ENCODE peak calls at places on chromosome 17, in ten cellular contexts. F is Panc1, U is sigmoid colon, P is esophagus muscularis mucosa, A is transverse colon, W is HepG2, R is prostate gland, Y is K562, T is GM23338, D is upper lobe of left lung. Q is an unnamed sample.
A peak's percentile ranks its signal among the peaks of the same experiment; 100 is the strongest.

GRCh38 chr17:74616696-74617095 is 6.8 kb downstream of the CD300E start:
- DNase-seq in Y (no peak), W (no peak), R (no peak), T (no peak), D (no peak), P (no peak), F (no peak), U (no peak), A (no peak), Q (no peak)

GRCh38 chr17:27294689-27295630 is 1.0 kb downstream of the WSB1 start:
- DNase-seq in W (peak; percentile 31), A (peak; percentile 76), P (peak; percentile 94), Y (peak; percentile 38), D (no peak), R (peak; percentile 79), T (peak; percentile 87), F (peak; percentile 41), U (peak; percentile 89), Q (peak; percentile 76)

GRCh38 chr17:15409721-15410247 is 57.6 kb downstream of the CDRT4 start:
- DNase-seq in P (no peak), A (peak; percentile 21), D (peak; percentile 82), Y (no peak), W (no peak), U (peak; percentile 83), F (no peak), T (no peak), R (no peak), Q (peak; percentile 82)

GRCh38 chr17:6843241-6843890 is 11.8 kb upstream of the TEKT1 start:
- DNase-seq in F (peak; percentile 25), R (no peak), A (no peak), W (peak; percentile 54), Y (peak; percentile 18), U (no peak), P (no peak), D (no peak), T (peak; percentile 80), Q (no peak)

GRCh38 chr17:40301315-40301714 is 7.7 kb upstream of the RARA start:
- DNase-seq in A (peak; percentile 43), W (no peak), D (no peak), R (peak; percentile 64), T (peak; percentile 64), Y (no peak), P (no peak), U (no peak), F (no peak), Q (no peak)

GRCh38 chr17:55783684-55784245 is 32.9 kb downstream of the PCTP start:
- DNase-seq in T (no peak), U (peak; percentile 88), F (no peak), W (no peak), A (peak; percentile 46), Y (no peak), D (peak; percentile 39), P (peak; percentile 95), R (no peak), Q (no peak)

GRCh38 chr17:36777118-36777517 is 160.2 kb upstream of the LHX1 start:
- DNase-seq in U (no peak), T (peak; percentile 78), A (no peak), Y (peak; percentile 50), F (no peak), D (no peak), P (no peak), W (no peak), R (no peak), Q (no peak)

GRCh38 chr17:11768106-11768505 is 169.8 kb downstream of the DNAH9 start:
- DNase-seq in D (peak; percentile 60), T (no peak), W (no peak), F (no peak), Y (no peak), P (peak; percentile 78), R (no peak), U (no peak), A (no peak), Q (no peak)

GRCh38 chr17:42780816-42781638 is 617 bp downstream of the WNK4 start:
- DNase-seq in T (peak; percentile 46), W (no peak), U (no peak), Y (no peak), F (no peak), P (no peak), R (no peak), D (peak; percentile 56), A (no peak), Q (no peak)

GRCh38 chr17:81396722-81397313 is 1.6 kb downstream of the BAHCC1 start:
- DNase-seq in W (no peak), P (no peak), F (no peak), R (no peak), U (no peak), D (peak; percentile 92), Y (no peak), T (peak; percentile 85), A (no peak), Q (no peak)

GRCh38 chr17:77995146-77995852 is 36.8 kb downstream of the TNRC6C start:
- DNase-seq in T (no peak), F (no peak), W (no peak), D (no peak), A (no peak), R (no peak), Y (no peak), U (no peak), P (no peak), Q (no peak)

GRCh38 chr17:57708401-57708800 is 36.7 kb downstream of the CCDC182 start:
- DNase-seq in D (no peak), F (no peak), R (no peak), U (no peak), P (no peak), Y (no peak), T (peak; percentile 32), W (no peak), A (no peak), Q (no peak)
- H3K4me3 ChIP-seq in D (no peak overlapping the region), F (no peak overlapping the region), R (no peak overlapping the region), U (no peak overlapping the region), P (no peak overlapping the region), Y (no peak overlapping the region), T (peak overlapping the region; percentile 41), W (no peak overlapping the region), A (no peak overlapping the region), Q (no peak overlapping the region)

DNA sequence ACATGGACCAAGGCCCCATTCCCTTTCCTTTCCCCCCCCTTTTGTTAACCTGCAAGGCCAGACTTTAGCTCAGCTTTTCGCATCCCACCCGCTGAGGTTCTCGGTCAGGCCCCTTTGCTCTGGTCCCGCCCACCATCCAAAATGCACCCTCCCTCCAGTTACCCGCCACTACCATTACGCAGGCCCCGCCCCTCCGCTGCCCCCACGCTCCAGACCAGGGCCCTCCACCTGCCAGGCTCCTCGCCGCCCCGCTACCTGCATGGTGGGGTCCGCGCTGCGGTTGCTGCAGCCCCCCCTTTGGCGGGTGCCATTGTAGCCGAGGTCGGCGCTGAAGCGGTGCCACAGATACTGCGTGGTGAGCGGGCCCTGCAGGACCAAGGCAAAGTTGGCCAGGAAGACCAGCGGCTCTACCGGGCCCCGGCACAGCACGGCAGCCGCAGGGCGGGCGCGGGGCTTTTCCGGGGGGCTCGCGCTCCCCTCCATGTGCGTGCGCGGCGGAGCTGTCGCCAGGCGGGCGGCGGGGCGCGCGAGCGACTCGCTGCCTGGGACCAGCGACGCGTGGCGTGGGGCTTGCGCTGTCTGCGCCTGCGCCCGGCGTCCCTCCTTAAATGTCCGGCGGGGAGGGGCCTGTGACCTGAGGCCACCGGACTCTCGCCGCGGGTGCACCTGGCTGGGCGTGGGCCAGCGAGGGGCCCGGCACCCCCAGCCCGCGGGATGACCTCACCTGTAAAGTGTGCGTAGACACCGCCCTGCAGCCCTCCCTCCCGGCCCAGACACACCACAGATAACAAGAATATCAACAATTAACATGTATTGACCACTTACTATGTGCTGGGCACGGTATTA is at the start of gene SLC46A1:
- DNase-seq in D (peak; percentile 94), R (peak; percentile 48), U (peak; percentile 81), P (no peak), T (peak; percentile 85), W (peak; percentile 28), Y (peak; percentile 92), F (no peak), A (peak; percentile 73), Q (peak; percentile 50)
- TF ChIP-seq POLR2AphosphoS5 in D (no peak), R (peak; percentile 14), U (no peak), P (no peak), T (peak; percentile 82), W (peak; percentile 48), Y (peak; percentile 19), F (no peak), A (no peak), Q (no peak)

DNA sequence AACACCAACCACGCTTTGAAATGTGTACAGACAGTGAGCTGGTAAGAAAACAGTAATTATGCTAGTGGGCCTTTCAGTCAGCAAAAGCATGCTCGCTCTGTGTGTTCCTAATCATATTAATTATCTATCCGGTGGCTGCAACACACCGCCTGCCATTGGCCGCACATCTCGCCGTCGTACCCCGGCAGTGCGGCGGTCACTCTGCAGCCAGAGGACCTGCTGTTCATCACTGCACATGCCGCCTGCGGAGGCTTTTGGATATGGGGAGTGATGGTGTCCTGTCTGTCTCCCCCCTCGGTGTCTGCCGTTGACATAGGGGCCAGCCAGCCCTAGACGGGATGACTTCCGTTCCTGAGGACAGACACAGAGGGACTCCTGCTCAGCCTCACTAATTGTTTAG is 68.5 kb downstream of the RPA1 start:
- DNase-seq in P (no peak), A (no peak), W (no peak), F (no peak), D (no peak), Y (no peak), U (no peak), R (no peak), T (no peak), Q (no peak)
- TF ChIP-seq CTCF in P (no peak), A (no peak), W (no peak), F (no peak), D (no peak), Y (no peak), U (no peak), R (no peak), T (no peak), Q (no peak)

GRCh38 chr17:76260669-76261068 is 4.5 kb upstream of the UBALD2 start:
- DNase-seq in T (no peak), P (no peak), A (no peak), F (no peak), Y (no peak), D (no peak), R (no peak), U (no peak), W (no peak), Q (no peak)
- H3K4me3 ChIP-seq in T (no peak overlapping the region), P (no peak overlapping the region), A (no peak overlapping the region), F (no peak overlapping the region), Y (no peak overlapping the region), D (no peak overlapping the region), R (no peak overlapping the region), U (no peak overlapping the region), W (no peak overlapping the region), Q (no peak overlapping the region)

GRCh38 chr17:229130-229944 is 47.9 kb upstream of the DOC2B start:
- DNase-seq in P (no peak), F (no peak), Y (no peak), T (no peak), R (no peak), D (no peak), A (peak; percentile 2), U (peak; percentile 58), W (no peak), Q (no peak)
- TF ChIP-seq POLR2AphosphoS5 in P (no peak), F (no peak), Y (no peak), T (no peak), R (no peak), D (no peak), A (no peak), U (no peak), W (no peak), Q (no peak)

Q was measured in breast epithelium.